ENCODE peak calls at places on chromosomes 7 and 10, in four cellular contexts. T is HepG2, G is WTC11, V is K562. M is an unnamed sample.

GRCh38 chr10:127193125-127193524 is 3.3 kb downstream of the INSYN2A start:
- DNase-seq in T (no peak), G (no peak), V (no peak), M (no peak)

GRCh38 chr7:159030490-159031134 is 114.1 kb downstream of the VIPR2 start:
- DNase-seq in T (peak), G (peak), V (peak), M (peak)

GRCh38 chr7:35026154-35026553 is 11.1 kb downstream of the DPY19L1 start:
- DNase-seq in T (no peak), G (no peak), V (no peak), M (no peak)

GRCh38 chr10:74150151-74151056 is at the start of gene AP3M1:
- DNase-seq in T (no peak), G (peak), V (peak), M (peak)

GRCh38 chr7:68433462-68433861 is 1164.8 kb upstream of the AUTS2 start:
- DNase-seq in T (no peak), G (no peak), V (no peak), M (no peak)

GRCh38 chr7:129947001-129947400 is 5.8 kb downstream of the UBE2H start:
- DNase-seq in T (no peak), G (no peak), V (no peak), M (no peak)

GRCh38 chr10:11712761-11713160 is 29.4 kb upstream of the ECHDC3 start:
- DNase-seq in T (no peak), G (no peak), V (no peak), M (no peak)

GRCh38 chr7:22586806-22587180 is 86.8 kb upstream of the STEAP1B start:
- DNase-seq in T (peak), G (no peak), V (no peak), M (peak)

GRCh38 chr10:104816501-104816900 is 175.4 kb downstream of the SORCS3 start:
- DNase-seq in T (no peak), G (no peak), V (no peak), M (no peak)

GRCh38 chr7:30171753-30172447 is 37.1 kb downstream of the MTURN start:
- DNase-seq in T (no peak), G (no peak), V (no peak), M (no peak)

GRCh38 chr7:27961255-27961654 is 219.3 kb downstream of the JAZF1 start:
- DNase-seq in T (no peak), G (no peak), V (no peak), M (no peak)

GRCh38 chr7:128408709-128409434 is 910 bp downstream of the IMPDH1 start:
- DNase-seq in T (no peak), G (peak), V (peak), M (no peak)

GRCh38 chr7:90961037-90961725 is 303.1 kb upstream of the FZD1 start:
- DNase-seq in T (no peak), G (no peak), V (no peak), M (no peak)

GRCh38 chr10:80259405-80259871 is 30.0 kb downstream of the MAT1A start:
- DNase-seq in T (peak), G (no peak), V (peak), M (no peak)

GRCh38 chr10:14397069-14397468 is 66.3 kb upstream of the FRMD4A start:
- DNase-seq in T (no peak), G (no peak), V (no peak), M (no peak)

GRCh38 chr10:100886946-100887345 is 25.8 kb upstream of the SLF2 start:
- DNase-seq in T (no peak), G (no peak), V (no peak), M (no peak)

GRCh38 chr10:32189400-32190084 is 133.3 kb upstream of the KIF5B start:
- DNase-seq in T (peak), G (no peak), V (no peak), M (peak)

GRCh38 chr10:50286517-50286916 is 35.2 kb upstream of the ASAH2 start:
- DNase-seq in T (no peak), G (no peak), V (no peak), M (no peak)

GRCh38 chr7:141302617-141303016 is 228.8 kb downstream of the TMEM178B start:
- DNase-seq in T (no peak), G (no peak), V (no peak), M (no peak)

GRCh38 chr10:123913688-123914268 is 22.2 kb upstream of the CPXM2 start:
- DNase-seq in T (no peak), G (no peak), V (peak), M (no peak)

GRCh38 chr7:36844374-36844773 is 120.1 kb upstream of the AOAH start:
- DNase-seq in T (no peak), G (no peak), V (no peak), M (no peak)

GRCh38 chr7:115618676-115619075 is 411.9 kb downstream of the TFEC start:
- DNase-seq in T (no peak), G (no peak), V (no peak), M (no peak)

GRCh38 chr7:74174606-74175082 is 488 bp downstream of the EIF4H start:
- DNase-seq in T (peak), G (peak), V (peak), M (peak)

GRCh38 chr10:7419998-7420397 is 9.2 kb upstream of the SFMBT2 start:
- DNase-seq in T (no peak), G (no peak), V (peak), M (no peak)
- TF ChIP-seq ELF4 in T (no peak), G (no peak), V (no peak), M (no peak)

DNA sequence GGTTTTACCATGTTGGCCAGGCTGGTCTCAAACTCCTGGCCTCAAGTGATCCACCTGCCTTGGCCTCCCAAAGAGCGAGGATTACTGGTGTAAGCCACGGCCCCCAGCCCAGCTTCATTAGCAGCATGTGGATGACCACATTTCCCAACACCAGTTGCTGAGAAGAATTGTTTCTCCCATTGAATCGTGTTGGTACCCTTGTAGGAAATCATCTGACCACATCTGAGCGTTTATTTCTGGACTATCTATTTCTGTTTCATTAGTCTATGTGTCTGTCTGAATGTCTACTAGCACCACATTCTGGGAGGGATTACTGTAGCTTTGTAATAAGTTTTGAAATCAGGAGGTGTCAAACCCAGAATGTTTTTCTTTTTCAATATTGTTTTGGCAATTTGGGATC is 89.6 kb downstream of the LCOR start:
- DNase-seq in T (no peak), G (no peak), V (no peak), M (no peak)
- TF ChIP-seq ELF4 in T (no peak), G (no peak), V (no peak), M (no peak)

GRCh38 chr10:6840766-6841165 is 260.7 kb upstream of the PRKCQ start:
- DNase-seq in T (no peak), G (no peak), V (no peak), M (no peak)
- TF ChIP-seq ELF4 in T (no peak), G (no peak), V (no peak), M (no peak)

DNA sequence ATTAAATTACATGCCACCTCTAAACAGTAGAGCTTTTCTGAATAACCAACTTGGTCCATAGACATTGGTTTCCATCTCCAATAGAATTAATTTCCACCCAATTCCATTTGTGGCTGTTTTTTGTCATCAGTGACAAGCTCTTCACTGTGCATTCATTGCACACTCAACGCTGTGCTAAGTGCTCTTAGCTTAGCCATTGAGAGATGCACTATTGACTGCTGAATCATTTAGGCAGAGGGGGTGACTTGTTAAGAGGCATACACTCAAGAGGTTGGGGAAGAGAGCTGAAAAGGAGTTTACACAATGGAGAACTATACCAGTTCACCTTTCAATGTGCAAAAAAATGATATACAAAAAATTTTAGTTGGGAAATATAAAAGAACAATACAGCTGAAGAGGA is 31.9 kb upstream of the CBLL1 start:
- DNase-seq in T (no peak), G (no peak), V (no peak), M (no peak)
- TF ChIP-seq ELF4 in T (no peak), G (no peak), V (no peak), M (no peak)

GRCh38 chr7:102064361-102065025 is 222.2 kb upstream of the SH2B2 start:
- DNase-seq in T (no peak), G (no peak), V (peak), M (no peak)
- TF ChIP-seq ELF4 in T (no peak), G (no peak), V (no peak), M (no peak)

GRCh38 chr10:86392723-86393094 is 26.1 kb upstream of the GRID1 start:
- DNase-seq in T (no peak), G (no peak), V (no peak), M (no peak)

GRCh38 chr10:86390337-86391120 is 23.9 kb upstream of the GRID1 start:
- DNase-seq in T (no peak), G (no peak), V (no peak), M (no peak)

GRCh38 chr10:86393401-86393800 is 26.8 kb upstream of the GRID1 start:
- DNase-seq in T (no peak), G (no peak), V (no peak), M (no peak)

GRCh38 chr10:86391236-86391840 is 24.7 kb upstream of the GRID1 start:
- DNase-seq in T (no peak), G (no peak), V (no peak), M (no peak)

GRCh38 chr10:86391986-86392722 is 25.6 kb upstream of the GRID1 start:
- DNase-seq in T (no peak), G (no peak), V (no peak), M (no peak)
- TF ChIP-seq ELF4 in T (no peak), G (no peak), V (no peak), M (no peak)

GRCh38 chr10:131750973-131751826 is 149.6 kb upstream of the PPP2R2D start:
- DNase-seq in T (peak), G (no peak), V (no peak), M (no peak)
- TF ChIP-seq ELF4 in T (no peak), G (no peak), V (no peak), M (no peak)

GRCh38 chr7:147048864-147049263 is 932.3 kb downstream of the CNTNAP2 start:
- DNase-seq in T (no peak), G (no peak), V (no peak), M (no peak)
- TF ChIP-seq ELF4 in T (no peak), G (no peak), V (no peak), M (no peak)

GRCh38 chr10:8245131-8246117 is 190.9 kb downstream of the GATA3 start:
- DNase-seq in T (no peak), G (no peak), V (no peak), M (no peak)
- TF ChIP-seq ELF4 in T (no peak), G (no peak), V (no peak), M (no peak)

DNA sequence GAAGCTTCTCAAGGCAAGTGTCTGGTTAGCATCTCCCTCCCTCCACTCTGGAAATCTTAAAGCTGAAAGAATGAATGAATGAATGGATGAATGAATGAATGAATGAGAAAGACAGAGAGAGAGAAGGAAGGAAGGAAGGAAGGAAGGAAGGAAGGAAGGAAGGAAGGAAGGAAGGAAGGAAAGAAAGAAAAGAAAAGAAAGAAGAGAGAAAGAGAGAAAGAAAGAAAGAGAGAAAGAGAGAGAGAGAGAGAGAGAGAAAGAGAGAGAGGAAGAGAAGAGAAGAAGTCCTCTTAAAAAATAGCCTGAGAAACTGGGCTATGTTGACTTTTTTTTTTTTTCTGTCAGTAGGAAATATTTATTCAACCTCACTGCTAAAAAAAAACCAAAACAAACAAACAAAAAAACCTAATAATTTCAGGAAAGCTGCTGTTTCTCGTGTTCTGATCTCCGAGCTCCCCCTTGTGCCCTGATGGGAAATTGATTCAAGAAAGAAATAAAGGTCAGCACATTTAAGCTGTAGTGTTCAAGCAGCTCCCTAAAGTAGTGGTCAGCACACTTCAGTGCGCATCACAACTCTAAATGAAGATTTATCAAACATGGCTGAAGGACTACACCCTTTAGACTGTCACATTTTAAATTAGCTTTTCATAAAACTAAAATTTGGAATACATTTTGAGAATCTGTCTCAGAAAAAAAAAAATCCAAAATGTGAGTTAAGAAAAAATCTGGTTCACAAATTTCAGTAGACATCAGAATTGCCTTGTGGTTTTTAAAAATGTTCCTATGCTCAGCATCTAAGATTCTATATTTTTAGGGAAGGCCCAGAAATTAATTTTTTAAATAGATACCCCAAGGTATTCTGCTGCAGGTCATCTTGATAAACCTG is 154.3 kb downstream of the ELAPOR2 start:
- DNase-seq in T (peak), G (peak), V (peak), M (peak)
- TF ChIP-seq ELF4 in T (no peak), G (no peak), V (peak), M (no peak)

M was measured in HEK293T.